ENCODE peak calls at places on chromosomes 16 and 17, in ten cellular contexts. Z, L, H, J, A, D, R, M, I and E are unnamed samples.

GRCh38 chr16:53814791-53815190 is 110.8 kb downstream of the FTO start:
- DNase-seq in I (no peak), M (no peak), R (no peak), D (no peak), A (no peak), J (no peak), L (no peak), H (no peak), Z (no peak), E (no peak)

GRCh38 chr16:75113541-75114121 is 2.9 kb downstream of the LDHD start:
- DNase-seq in J (no peak), A (no peak), R (no peak), Z (no peak), I (no peak), M (no peak), H (no peak), D (no peak), L (no peak), E (no peak)

GRCh38 chr16:68270353-68270752 is 6.0 kb downstream of the SLC7A6 start:
- DNase-seq in I (no peak), Z (no peak), M (no peak), J (no peak), A (no peak), D (no peak), R (no peak), H (no peak), L (no peak), E (no peak)

GRCh38 chr16:75460441-75460840 is 4.0 kb downstream of the TMEM170A start:
- DNase-seq in D (peak), J (no peak), A (peak), M (no peak), R (no peak), H (no peak), I (no peak), Z (no peak), L (no peak), E (no peak)

GRCh38 chr16:78505544-78506371 is 406.3 kb downstream of the WWOX start:
- DNase-seq in J (no peak), D (peak), H (no peak), I (no peak), R (no peak), Z (no peak), A (no peak), M (peak), L (no peak), E (no peak)

GRCh38 chr17:64028874-64029464 is 8.5 kb upstream of the ICAM2 start:
- DNase-seq in M (peak), I (peak), D (peak), Z (peak), J (peak), A (peak), L (peak), R (peak), H (peak), E (peak)

GRCh38 chr17:76200354-76200753 is 39.9 kb downstream of the RNF157 start:
- DNase-seq in J (no peak), M (no peak), H (peak), L (no peak), R (no peak), I (no peak), Z (no peak), D (no peak), A (no peak), E (no peak)

GRCh38 chr17:59392973-59393679 is 61.7 kb downstream of the YPEL2 start:
- DNase-seq in D (no peak), A (no peak), J (no peak), M (no peak), I (no peak), R (no peak), H (no peak), L (no peak), Z (no peak), E (no peak)

GRCh38 chr16:69769404-69769803 is 7.3 kb downstream of the WWP2 start:
- DNase-seq in J (no peak), A (no peak), I (no peak), D (no peak), L (no peak), R (no peak), M (no peak), Z (no peak), H (no peak), E (no peak)

GRCh38 chr17:28968269-28968913 is 17.1 kb upstream of the PHF12 start:
- DNase-seq in I (no peak), A (peak), L (no peak), M (no peak), J (no peak), R (no peak), Z (no peak), D (peak), H (no peak), E (peak)

GRCh38 chr17:968812-969766 is 10.5 kb downstream of the NXN start:
- DNase-seq in I (peak), J (no peak), A (no peak), H (no peak), R (no peak), M (no peak), D (no peak), Z (no peak), L (no peak), E (peak)

GRCh38 chr17:40065771-40066510 is 3.2 kb downstream of the THRA start:
- DNase-seq in H (no peak), D (no peak), Z (no peak), L (no peak), A (no peak), I (no peak), R (no peak), M (no peak), J (no peak), E (peak)

GRCh38 chr16:89409161-89409711 is 81.1 kb downstream of the ANKRD11 start:
- DNase-seq in L (no peak), M (no peak), I (no peak), D (no peak), R (peak), A (peak), H (peak), J (no peak), Z (no peak), E (no peak)

GRCh38 chr17:58411408-58411894 is 5.9 kb downstream of the RNF43 start:
- DNase-seq in L (no peak), D (no peak), A (peak), Z (no peak), I (no peak), R (no peak), H (no peak), M (no peak), J (no peak), E (no peak)

GRCh38 chr17:19319771-19320505 is 42.6 kb downstream of the B9D1 start:
- DNase-seq in I (no peak), D (no peak), J (no peak), Z (no peak), R (no peak), H (no peak), M (no peak), L (no peak), A (no peak), E (no peak)

GRCh38 chr16:69535123-69536050 is 30.4 kb upstream of the NFAT5 start:
- DNase-seq in M (peak), R (no peak), H (no peak), D (peak), Z (no peak), J (no peak), A (peak), I (peak), L (no peak), E (peak)

GRCh38 chr17:39671651-39672521 is 3.6 kb downstream of the PNMT start:
- DNase-seq in L (peak), I (peak), J (no peak), R (no peak), H (peak), M (no peak), A (peak), D (no peak), Z (no peak), E (peak)

GRCh38 chr16:89600956-89601355 is 12.5 kb upstream of the DPEP1 start:
- DNase-seq in I (no peak), R (no peak), Z (no peak), H (no peak), J (no peak), M (no peak), D (no peak), A (no peak), L (no peak), E (no peak)

GRCh38 chr17:48841395-48841831 is 10.6 kb downstream of the CALCOCO2 start:
- DNase-seq in J (no peak), L (peak), H (peak), A (peak), R (no peak), D (peak), M (peak), I (peak), Z (peak), E (peak)

GRCh38 chr17:27996157-27997043 is 46.1 kb upstream of the NLK start:
- DNase-seq in A (no peak), D (no peak), M (no peak), R (no peak), H (no peak), I (no peak), L (no peak), Z (no peak), J (no peak), E (no peak)

GRCh38 chr16:81586421-81586820 is 141.8 kb downstream of the CMIP start:
- DNase-seq in H (no peak), I (peak), Z (no peak), R (no peak), A (no peak), D (no peak), M (no peak), J (no peak), L (no peak), E (peak)

GRCh38 chr17:338442-339192 is 14.0 kb downstream of the RPH3AL start:
- DNase-seq in L (no peak), H (no peak), R (no peak), Z (no peak), D (no peak), M (no peak), A (no peak), I (no peak), J (no peak), E (no peak)

GRCh38 chr17:76612977-76613851 is 27.6 kb upstream of the ST6GALNAC2 start:
- DNase-seq in D (no peak), M (no peak), R (no peak), L (no peak), Z (no peak), I (no peak), J (peak), A (no peak), H (no peak), E (no peak)

GRCh38 chr16:78817442-78817829 is 718.0 kb downstream of the WWOX start:
- DNase-seq in J (no peak), R (no peak), L (no peak), D (no peak), H (no peak), A (no peak), Z (no peak), M (no peak), I (no peak), E (no peak)

GRCh38 chr16:82197540-82198240 is 27.7 kb upstream of the MPHOSPH6 start:
- DNase-seq in H (no peak), A (peak), D (no peak), L (no peak), M (no peak), R (no peak), J (no peak), I (no peak), Z (no peak), E (no peak)

GRCh38 chr16:30893082-30893743 is 664 bp downstream of the BCL7C start:
- DNase-seq in R (no peak), D (no peak), Z (no peak), M (no peak), J (no peak), L (no peak), I (no peak), A (no peak), H (peak), E (no peak)

GRCh38 chr17:17236295-17237025 is 508 bp downstream of the FLCN start:
- DNase-seq in R (no peak), Z (no peak), A (peak), L (no peak), H (peak), I (peak), M (peak), D (peak), J (peak), E (peak)

GRCh38 chr16:27174007-27174406 is 29.3 kb upstream of the KDM8 start:
- DNase-seq in H (peak), R (peak), D (no peak), Z (peak), I (no peak), J (no peak), L (no peak), A (no peak), M (no peak), E (no peak)

GRCh38 chr17:36459601-36460000 is 26.9 kb upstream of the ZNHIT3 start:
- DNase-seq in I (no peak), Z (no peak), J (no peak), L (no peak), D (no peak), A (no peak), H (no peak), R (no peak), M (no peak), E (no peak)

GRCh38 chr17:58390884-58391283 is 26.4 kb downstream of the RNF43 start:
- DNase-seq in J (no peak), I (no peak), Z (no peak), M (no peak), D (no peak), H (no peak), A (no peak), L (no peak), R (no peak), E (no peak)

GRCh38 chr16:52309761-52310416 is 237.1 kb downstream of the TOX3 start:
- DNase-seq in A (no peak), R (no peak), L (no peak), M (no peak), H (peak), J (no peak), I (no peak), Z (no peak), D (no peak), E (no peak)